ENCODE peak calls at places on chromosomes 2 and 18, in eight cellular contexts. J is esophagus squamous epithelium, Q is MM.1S, Z is heart left ventricle, Y is ascending aorta, C is GM23248, S is left lung, D is HepG2. F is an unnamed sample.
A peak's percentile ranks its signal among the peaks of the same experiment; 100 is the strongest.

GRCh38 chr2:242052421-242052820 is 182.9 kb downstream of the RTP5 start:
- DNase-seq in J (no peak), Q (no peak), Z (no peak), Y (peak; percentile 44), C (no peak), S (no peak), D (no peak), F (no peak)

GRCh38 chr18:3453540-3454364 is 3.8 kb downstream of the TGIF1 start:
- DNase-seq in J (no peak), Q (peak; percentile 38), Z (peak; percentile 41), Y (peak; percentile 92), C (peak; percentile 97), S (peak; percentile 71), D (peak; percentile 96), F (no peak)

GRCh38 chr2:28054916-28055315 is 164.4 kb downstream of the BABAM2 start:
- DNase-seq in J (no peak), Q (no peak), Z (no peak), Y (no peak), C (peak; percentile 20), S (no peak), D (no peak), F (no peak)

GRCh38 chr18:75643083-75643482 is 215.6 kb upstream of the SMIM21 start:
- DNase-seq in J (no peak), Q (no peak), Z (no peak), Y (no peak), C (no peak), S (no peak), D (no peak), F (no peak)

GRCh38 chr2:26215833-26216232 is 28.6 kb downstream of the HADHA start:
- DNase-seq in J (no peak), Q (no peak), Z (no peak), Y (no peak), C (no peak), S (no peak), D (no peak), F (no peak)

GRCh38 chr2:96423866-96424265 is 81.3 kb downstream of the NEURL3 start:
- DNase-seq in J (no peak), Q (no peak), Z (no peak), Y (no peak), C (peak; percentile 74), S (no peak), D (no peak), F (no peak)

GRCh38 chr2:205675861-205676516 is 6.3 kb upstream of the NRP2 start:
- DNase-seq in J (no peak), Q (peak; percentile 16), Z (no peak), Y (no peak), C (peak; percentile 77), S (no peak), D (peak; percentile 60), F (no peak)

GRCh38 chr2:20349457-20350034 is 1.1 kb downstream of the PUM2 start:
- DNase-seq in J (no peak), Q (peak; percentile 12), Z (no peak), Y (no peak), C (peak; percentile 46), S (no peak), D (no peak), F (no peak)

GRCh38 chr18:43664487-43665008 is 387.3 kb upstream of the SYT4 start:
- DNase-seq in J (no peak), Q (no peak), Z (no peak), Y (no peak), C (peak; percentile 5), S (no peak), D (no peak), F (no peak)

GRCh38 chr2:222319576-222320440 is 21.0 kb upstream of the PAX3 start:
- DNase-seq in J (no peak), Q (peak; percentile 70), Z (peak; percentile 32), Y (no peak), C (peak; percentile 35), S (no peak), D (no peak), F (no peak)

GRCh38 chr18:76386071-76386470 is 109.0 kb downstream of the ZNF516 start:
- DNase-seq in J (no peak), Q (no peak), Z (no peak), Y (peak; percentile 46), C (no peak), S (no peak), D (no peak), F (no peak)

GRCh38 chr2:128172191-128172590 is 81.2 kb downstream of the UGGT1 start:
- DNase-seq in J (no peak), Q (no peak), Z (no peak), Y (no peak), C (peak; percentile 25), S (no peak), D (peak; percentile 55), F (no peak)

GRCh38 chr2:20390524-20391123 is 40.0 kb upstream of the PUM2 start:
- DNase-seq in J (no peak), Q (no peak), Z (no peak), Y (no peak), C (peak; percentile 35), S (no peak), D (no peak), F (no peak)

GRCh38 chr18:73296686-73297085 is 428.9 kb upstream of the NETO1 start:
- DNase-seq in J (no peak), Q (no peak), Z (no peak), Y (no peak), C (no peak), S (no peak), D (no peak), F (no peak)

GRCh38 chr2:15730545-15731212 is 139.0 kb downstream of the DDX1 start:
- DNase-seq in J (peak; percentile 30), Q (peak; percentile 18), Z (peak; percentile 97), Y (peak; percentile 92), C (peak; percentile 92), S (peak; percentile 91), D (peak; percentile 80), F (no peak)

GRCh38 chr2:10407841-10408648 is 40.1 kb downstream of the ODC1 start:
- DNase-seq in J (no peak), Q (peak; percentile 81), Z (peak; percentile 76), Y (peak; percentile 87), C (peak; percentile 95), S (peak; percentile 82), D (peak; percentile 84), F (peak; percentile 30)

GRCh38 chr18:73520229-73520628 is 627.4 kb downstream of the FBXO15 start:
- DNase-seq in J (no peak), Q (no peak), Z (no peak), Y (no peak), C (peak; percentile 10), S (no peak), D (peak; percentile 5), F (no peak)

GRCh38 chr2:43000242-43001054 is 208.1 kb upstream of the HAAO start:
- DNase-seq in J (no peak), Q (no peak), Z (no peak), Y (peak; percentile 40), C (no peak), S (no peak), D (peak; percentile 84), F (no peak)

GRCh38 chr2:203730076-203730729 is 23.8 kb downstream of the CD28 start:
- DNase-seq in J (no peak), Q (peak; percentile 4), Z (no peak), Y (no peak), C (peak; percentile 42), S (no peak), D (no peak), F (no peak)

GRCh38 chr2:241951920-241952319 is 82.4 kb downstream of the RTP5 start:
- DNase-seq in J (no peak), Q (no peak), Z (no peak), Y (no peak), C (no peak), S (no peak), D (no peak), F (no peak)

GRCh38 chr2:61141151-61141550 is 20.8 kb upstream of the C2orf74 start:
- DNase-seq in J (no peak), Q (no peak), Z (no peak), Y (no peak), C (no peak), S (no peak), D (no peak), F (no peak)

GRCh38 chr2:11067221-11068078 is 87.8 kb upstream of the SLC66A3 start:
- DNase-seq in J (no peak), Q (no peak), Z (no peak), Y (no peak), C (no peak), S (no peak), D (no peak), F (no peak)

GRCh38 chr2:11822746-11823411 is 76.4 kb downstream of the LPIN1 start:
- DNase-seq in J (no peak), Q (no peak), Z (no peak), Y (no peak), C (no peak), S (no peak), D (peak; percentile 85), F (no peak)

GRCh38 chr2:174635747-174636399 is 38.3 kb upstream of the WIPF1 start:
- DNase-seq in J (no peak), Q (no peak), Z (no peak), Y (no peak), C (peak; percentile 75), S (no peak), D (no peak), F (no peak)
- H3K27ac ChIP-seq in J (no peak overlapping the region), Q (no peak overlapping the region), Z (no peak overlapping the region), Y (peak overlapping the region; percentile 64), C (peak overlapping the region; percentile 93), S (peak overlapping the region; percentile 93), D (no peak overlapping the region), F (peak overlapping the region; percentile 74)

GRCh38 chr2:201073071-201073470 is 1.3 kb downstream of the NDUFB3 start:
- DNase-seq in J (no peak), Q (no peak), Z (no peak), Y (no peak), C (no peak), S (no peak), D (peak; percentile 29), F (no peak)
- H3K4me3 ChIP-seq in J (no peak overlapping the region), Q (no peak overlapping the region), Z (peak overlapping the region; percentile 92), Y (no peak overlapping the region), C (peak overlapping the region; percentile 97), S (no peak overlapping the region), D (peak overlapping the region; percentile 91), F (no peak overlapping the region)

GRCh38 chr18:46431522-46432171 is 225.4 kb downstream of the LOXHD1 start:
- DNase-seq in J (no peak), Q (no peak), Z (no peak), Y (no peak), C (no peak), S (no peak), D (no peak), F (no peak)
- H3K27ac ChIP-seq in J (no peak overlapping the region), Q (no peak overlapping the region), Z (no peak overlapping the region), Y (no peak overlapping the region), C (no peak overlapping the region), S (no peak overlapping the region), D (no peak overlapping the region), F (no peak overlapping the region)

DNA sequence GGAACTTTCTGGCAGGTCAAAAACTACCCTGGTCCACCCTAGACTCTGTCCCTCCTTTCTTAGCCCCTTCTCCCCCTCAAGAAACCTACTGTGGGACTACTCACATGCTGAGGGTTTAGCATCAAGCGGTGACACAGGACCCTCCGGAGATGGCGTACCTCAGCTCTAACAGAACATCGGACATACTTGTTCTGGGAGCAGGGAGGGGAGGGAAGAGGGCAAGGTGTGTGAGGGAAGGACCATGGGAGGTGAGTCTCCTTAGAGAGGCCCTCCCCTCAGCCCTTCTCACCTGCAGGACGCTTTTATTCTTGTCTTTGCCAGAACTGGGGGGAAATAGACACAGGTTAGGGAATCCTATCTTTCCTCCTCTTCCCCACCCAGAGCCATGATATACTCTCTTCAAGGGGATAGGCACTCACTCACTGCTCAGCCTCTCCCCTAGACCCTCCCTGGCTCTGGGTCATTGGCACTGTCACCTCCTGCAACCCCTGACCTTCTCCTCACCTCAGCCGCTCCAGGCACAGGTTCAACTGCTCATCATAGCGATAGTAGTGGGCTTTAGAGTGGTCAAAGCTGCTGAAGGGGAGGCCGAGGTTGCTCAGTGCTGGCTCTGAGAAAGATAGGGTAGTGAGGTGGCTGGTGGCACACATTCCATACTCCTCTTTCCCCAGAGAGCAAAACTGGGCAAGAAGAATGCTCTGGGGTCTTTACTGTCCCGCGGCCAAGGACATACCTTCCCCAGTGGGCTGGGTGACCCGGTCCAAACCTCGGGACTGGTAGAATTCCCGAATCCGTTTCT is 1.8 kb downstream of the PCGF1 start:
- DNase-seq in J (no peak), Q (no peak), Z (no peak), Y (no peak), C (no peak), S (no peak), D (no peak), F (no peak)
- H3K4me3 ChIP-seq in J (no peak overlapping the region), Q (no peak overlapping the region), Z (no peak overlapping the region), Y (no peak overlapping the region), C (peak overlapping the region; percentile 90), S (no peak overlapping the region), D (peak overlapping the region; percentile 26), F (no peak overlapping the region)